ENCODE peak calls at places on chromosomes 12 and 14, in ten cellular contexts. G, O, N, C, D, Z, X, P, J and E are unnamed samples.

GRCh38 chr14:54172562-54172961 is 215.9 kb upstream of the BMP4 start:
- DNase-seq in Z (no peak), O (no peak), X (no peak), D (no peak), P (no peak), J (no peak), C (no peak), G (no peak), N (no peak), E (no peak)

GRCh38 chr14:37318938-37319337 is 121.2 kb downstream of the MIPOL1 start:
- DNase-seq in O (no peak), P (no peak), Z (no peak), G (no peak), X (no peak), J (no peak), D (no peak), N (no peak), C (no peak), E (no peak)

GRCh38 chr14:56073783-56074182 is 44.4 kb upstream of the PELI2 start:
- DNase-seq in G (no peak), P (no peak), O (no peak), N (no peak), J (no peak), X (no peak), D (no peak), C (no peak), Z (no peak), E (no peak)

GRCh38 chr12:15837141-15837781 is 44.9 kb upstream of the STRAP start:
- DNase-seq in N (no peak), J (no peak), C (no peak), O (peak; percentile 72), X (no peak), Z (no peak), P (no peak), G (no peak), D (no peak), E (no peak)

GRCh38 chr12:47829584-47829983 is 9.9 kb upstream of the HDAC7 start:
- DNase-seq in N (no peak), O (no peak), P (no peak), D (no peak), Z (no peak), C (no peak), G (no peak), X (no peak), J (no peak), E (no peak)

GRCh38 chr14:103057028-103057371 is 349 bp downstream of the CDC42BPB start:
- DNase-seq in G (no peak), P (no peak), N (peak; percentile 80), J (peak; percentile 49), Z (no peak), C (peak; percentile 36), X (peak; percentile 45), O (no peak), D (no peak), E (no peak)

GRCh38 chr12:70971395-70971794 is 50.9 kb upstream of the PTPRR start:
- DNase-seq in Z (no peak), G (no peak), P (no peak), C (no peak), J (no peak), X (no peak), N (no peak), O (no peak), D (no peak), E (no peak)

GRCh38 chr14:39704581-39704980 is 272.3 kb upstream of the FBXO33 start:
- DNase-seq in X (no peak), P (no peak), N (no peak), C (no peak), G (no peak), D (no peak), O (no peak), Z (no peak), J (no peak), E (no peak)

GRCh38 chr12:14938301-14938700 is at the start of gene ERP27:
- DNase-seq in C (no peak), O (no peak), J (no peak), G (no peak), N (no peak), Z (no peak), X (no peak), D (no peak), P (no peak), E (no peak)

GRCh38 chr12:10191865-10192264 is 13.0 kb downstream of the TMEM52B start:
- DNase-seq in Z (peak; percentile 21), G (no peak), O (no peak), C (no peak), J (no peak), N (no peak), P (no peak), D (no peak), X (no peak), E (no peak)

GRCh38 chr12:50862316-50862715 is 19.6 kb downstream of the TMPRSS12 start:
- DNase-seq in Z (no peak), N (no peak), O (no peak), G (no peak), D (peak; percentile 44), P (no peak), X (peak; percentile 54), C (no peak), J (no peak), E (no peak)

GRCh38 chr12:49794021-49794420 is 34.2 kb downstream of the NCKAP5L start:
- DNase-seq in Z (no peak), N (peak; percentile 39), J (no peak), X (no peak), G (no peak), D (no peak), O (no peak), P (no peak), C (no peak), E (no peak)

GRCh38 chr12:131438874-131439273 is 272.0 kb upstream of the SFSWAP start:
- DNase-seq in D (no peak), G (no peak), Z (no peak), O (no peak), N (no peak), X (no peak), P (no peak), C (no peak), J (no peak), E (peak; percentile 70)

GRCh38 chr12:24937553-24938244 is 11.2 kb downstream of the BCAT1 start:
- DNase-seq in D (no peak), O (no peak), P (no peak), G (no peak), J (no peak), N (no peak), X (peak; percentile 12), Z (no peak), C (no peak), E (no peak)

GRCh38 chr14:104689620-104690265 is 325 bp downstream of the INF2 start:
- DNase-seq in X (no peak), O (no peak), P (no peak), C (no peak), G (no peak), J (peak; percentile 38), Z (no peak), N (no peak), D (no peak), E (no peak)

GRCh38 chr14:104691546-104692260 is 2.3 kb downstream of the INF2 start:
- DNase-seq in P (no peak), C (no peak), G (no peak), D (no peak), Z (no peak), N (no peak), X (no peak), J (no peak), O (no peak), E (no peak)

GRCh38 chr14:104688755-104689619 is at the start of gene INF2:
- DNase-seq in J (peak; percentile 70), P (no peak), G (no peak), C (peak; percentile 66), N (no peak), X (peak; percentile 80), D (peak; percentile 84), O (no peak), Z (peak; percentile 71), E (no peak)

GRCh38 chr14:104690861-104691455 is 1.5 kb downstream of the INF2 start:
- DNase-seq in P (no peak), C (no peak), D (no peak), X (no peak), Z (no peak), G (no peak), J (no peak), N (no peak), O (no peak), E (no peak)

DNA sequence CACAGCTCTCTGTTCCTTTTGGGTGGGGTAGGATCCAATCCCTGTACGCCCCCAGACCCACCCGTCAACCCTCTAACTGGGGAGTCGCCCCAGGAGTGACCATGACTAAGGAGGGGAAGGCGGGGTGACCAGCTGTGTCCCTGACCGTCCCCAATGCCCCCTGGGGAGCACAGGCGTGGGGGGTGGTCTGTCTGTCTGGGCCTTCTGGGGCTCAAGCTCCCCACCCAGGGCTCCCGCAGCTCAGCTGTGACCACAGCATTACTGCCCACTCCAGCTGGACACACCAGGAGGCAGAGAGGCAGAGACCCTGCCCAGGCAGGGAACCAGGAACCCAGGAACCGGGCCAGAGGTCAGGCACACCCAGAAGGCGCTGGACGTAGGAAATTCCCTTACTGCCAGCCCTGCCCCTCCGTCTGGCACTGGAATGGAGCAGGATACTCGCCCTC is 871 bp downstream of the INF2 start:
- DNase-seq in D (no peak), G (no peak), J (no peak), O (no peak), P (no peak), Z (no peak), X (no peak), N (no peak), C (no peak), E (no peak)
- TF ChIP-seq POLR2A in D (no peak), G (no peak), J (no peak), O (no peak), P (no peak), Z (no peak), X (no peak), N (no peak), C (no peak), E (no peak)

GRCh38 chr14:105069887-105070759 is 4.9 kb upstream of the GPR132 start:
- DNase-seq in C (no peak), P (no peak), X (no peak), O (no peak), D (no peak), G (no peak), N (peak; percentile 74), J (peak; percentile 86), Z (no peak), E (no peak)
- TF ChIP-seq POLR2A in C (no peak), P (no peak), X (no peak), O (no peak), D (no peak), G (no peak), N (no peak), J (no peak), Z (no peak), E (no peak)

GRCh38 chr12:107986183-107986582 is 142.9 kb upstream of the WSCD2 start:
- DNase-seq in Z (no peak), N (no peak), X (no peak), O (peak; percentile 79), C (no peak), P (no peak), J (no peak), G (no peak), D (no peak), E (no peak)
- TF ChIP-seq POLR2A in Z (no peak), N (no peak), X (no peak), O (no peak), C (no peak), P (no peak), J (no peak), G (no peak), D (no peak), E (no peak)

DNA sequence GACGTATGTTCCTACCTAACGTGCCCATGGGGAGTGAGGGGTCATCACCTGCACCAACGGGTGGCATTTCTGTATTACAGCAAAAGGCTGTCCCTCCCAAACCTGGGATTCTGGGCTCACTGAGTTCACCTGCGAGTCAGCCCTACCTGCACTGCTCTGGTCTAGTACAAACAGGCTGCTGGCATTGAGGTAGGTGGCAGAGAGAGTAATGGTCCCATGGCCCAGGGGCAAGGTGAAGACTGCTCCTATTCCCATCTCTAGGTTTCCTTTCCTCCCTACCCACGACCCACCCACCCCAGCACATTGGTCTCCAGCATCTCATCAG is 421 bp downstream of the SUOX start:
- DNase-seq in D (no peak), P (no peak), N (peak; percentile 68), Z (no peak), G (no peak), X (no peak), J (peak; percentile 11), O (no peak), C (no peak), E (no peak)
- TF ChIP-seq POLR2A in D (no peak), P (no peak), N (no peak), Z (no peak), G (no peak), X (no peak), J (no peak), O (no peak), C (no peak), E (no peak)